ENCODE peak calls at places on chromosomes 12 and 14, in four cellular contexts. One of them, this sample, is unnamed.

GRCh38 chr12:18171571-18171970 is 81.6 kb upstream of the RERGL start:
- DNase-seq in WTC11: no peak
- DNase-seq in GM12878: no peak
- DNase-seq in HepG2: no peak
- DNase-seq in this sample: no peak

GRCh38 chr14:98137626-98138025 is 1134.4 kb downstream of the BCL11B start:
- DNase-seq in WTC11: no peak
- DNase-seq in GM12878: no peak
- DNase-seq in HepG2: no peak
- DNase-seq in this sample: no peak

GRCh38 chr12:59070534-59070933 is 150.2 kb upstream of the LRIG3 start:
- DNase-seq in WTC11: no peak
- DNase-seq in GM12878: no peak
- DNase-seq in HepG2: no peak
- DNase-seq in this sample: no peak

GRCh38 chr12:51678086-51678724 is 87.2 kb downstream of the SCN8A start:
- DNase-seq in GM12878: no peak
- DNase-seq in HepG2: peak
- DNase-seq in WTC11: peak
- DNase-seq in this sample: peak

GRCh38 chr12:48681416-48681737 is 661 bp downstream of the KANSL2 start:
- DNase-seq in WTC11: no peak
- DNase-seq in HepG2: peak
- DNase-seq in GM12878: no peak
- DNase-seq in this sample: no peak

GRCh38 chr12:23139026-23139425 is 514.1 kb downstream of the ETNK1 start:
- DNase-seq in GM12878: no peak
- DNase-seq in HepG2: no peak
- DNase-seq in WTC11: no peak
- DNase-seq in this sample: no peak

GRCh38 chr12:98973395-98973794 is 328.3 kb downstream of the APAF1 start:
- DNase-seq in GM12878: no peak
- DNase-seq in WTC11: no peak
- DNase-seq in HepG2: no peak
- DNase-seq in this sample: no peak

GRCh38 chr12:124754949-124755800 is 108.5 kb downstream of the SCARB1 start:
- DNase-seq in GM12878: no peak
- DNase-seq in HepG2: no peak
- DNase-seq in WTC11: peak
- DNase-seq in this sample: no peak

GRCh38 chr14:22846811-22847307 is 10.5 kb downstream of the MMP14 start:
- DNase-seq in WTC11: no peak
- DNase-seq in GM12878: no peak
- DNase-seq in HepG2: no peak
- DNase-seq in this sample: no peak

GRCh38 chr14:56703947-56704346 is 106.3 kb downstream of the OTX2 start:
- DNase-seq in HepG2: no peak
- DNase-seq in GM12878: no peak
- DNase-seq in WTC11: peak
- DNase-seq in this sample: no peak

GRCh38 chr14:93002049-93002448 is 79.1 kb downstream of the CHGA start:
- DNase-seq in GM12878: no peak
- DNase-seq in WTC11: no peak
- DNase-seq in HepG2: no peak
- DNase-seq in this sample: no peak

GRCh38 chr12:7961395-7962188 is 25.6 kb upstream of the SLC2A3 start:
- DNase-seq in GM12878: no peak
- DNase-seq in WTC11: no peak
- DNase-seq in HepG2: no peak
- DNase-seq in this sample: no peak

GRCh38 chr14:61188936-61189808 is 92.0 kb downstream of the TMEM30B start:
- DNase-seq in GM12878: no peak
- DNase-seq in WTC11: peak
- DNase-seq in HepG2: peak
- DNase-seq in this sample: peak

GRCh38 chr12:12890815-12891645 is at the start of gene GPRC5A:
- DNase-seq in WTC11: peak
- DNase-seq in HepG2: peak
- DNase-seq in GM12878: no peak
- DNase-seq in this sample: peak

GRCh38 chr12:118238888-118239287 is 103.0 kb downstream of the PEBP1 start:
- DNase-seq in GM12878: peak
- DNase-seq in WTC11: no peak
- DNase-seq in HepG2: no peak
- DNase-seq in this sample: no peak

GRCh38 chr14:104604461-104605449 is at the start of gene TMEM179:
- DNase-seq in GM12878: no peak
- DNase-seq in HepG2: peak
- DNase-seq in WTC11: peak
- DNase-seq in this sample: peak
- TF ChIP-seq NR2C2 in GM12878: no peak
- TF ChIP-seq NR2C2 in HepG2: no peak
- TF ChIP-seq NR2C2 in WTC11: no peak
- TF ChIP-seq NR2C2 in this sample: no peak

DNA sequence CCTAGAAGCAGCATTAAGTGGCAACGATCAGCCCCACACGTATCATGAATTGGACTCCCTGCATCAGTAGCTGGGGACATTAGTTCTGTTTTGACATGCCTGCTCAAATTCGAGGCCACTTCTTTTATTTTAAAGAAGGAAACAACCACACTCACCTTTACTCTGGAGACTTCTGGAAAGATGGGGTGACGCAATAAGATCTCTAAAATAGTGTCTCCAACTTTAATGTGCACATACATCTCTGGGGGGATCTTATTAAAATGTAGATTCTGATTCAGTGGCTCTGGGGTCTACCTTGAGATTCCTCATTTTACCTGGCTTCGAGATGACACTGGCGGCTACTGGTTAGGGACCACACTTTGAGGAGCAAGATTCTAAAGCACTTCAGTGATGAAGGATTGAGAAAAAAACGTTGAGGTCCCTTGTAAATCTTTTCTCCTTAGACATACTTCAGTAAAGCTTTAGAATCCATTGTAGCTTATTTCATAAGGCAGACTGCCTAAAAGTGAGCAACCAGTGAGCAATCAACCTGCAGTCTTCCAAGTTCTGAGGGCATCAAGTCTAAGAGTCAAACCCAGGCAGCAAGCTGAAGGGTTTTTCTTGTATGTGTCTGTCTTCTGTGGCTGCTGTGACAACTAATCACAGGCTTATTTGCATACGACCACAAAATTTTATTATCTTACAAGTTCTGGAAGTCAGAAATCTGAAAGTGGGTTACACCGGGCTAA is 718.6 kb upstream of the TBX3 start:
- DNase-seq in GM12878: no peak
- DNase-seq in WTC11: no peak
- DNase-seq in HepG2: no peak
- DNase-seq in this sample: no peak
- TF ChIP-seq USF2 in GM12878: no peak
- TF ChIP-seq USF2 in WTC11: no peak
- TF ChIP-seq USF2 in HepG2: no peak
- TF ChIP-seq USF2 in this sample: no peak

GRCh38 chr14:20986811-20987210 is 3.0 kb upstream of the METTL17 start:
- DNase-seq in GM12878: no peak
- DNase-seq in HepG2: peak
- DNase-seq in WTC11: no peak
- DNase-seq in this sample: peak
- TF ChIP-seq NR2C2 in GM12878: no peak
- TF ChIP-seq NR2C2 in HepG2: no peak
- TF ChIP-seq NR2C2 in WTC11: no peak
- TF ChIP-seq NR2C2 in this sample: no peak

GRCh38 chr12:55728932-55729591 is at the start of gene CD63:
- DNase-seq in WTC11: peak
- DNase-seq in HepG2: peak
- DNase-seq in GM12878: no peak
- DNase-seq in this sample: peak

GRCh38 chr12:55729592-55730446 is 1.0 kb upstream of the CD63 start:
- DNase-seq in GM12878: no peak
- DNase-seq in WTC11: peak
- DNase-seq in HepG2: peak
- DNase-seq in this sample: peak

GRCh38 chr12:55726911-55727310 is 1.9 kb downstream of the CD63 start:
- DNase-seq in HepG2: no peak
- DNase-seq in GM12878: no peak
- DNase-seq in WTC11: no peak
- DNase-seq in this sample: no peak

GRCh38 chr12:55727643-55728184 is 1.1 kb downstream of the CD63 start:
- DNase-seq in WTC11: no peak
- DNase-seq in GM12878: no peak
- DNase-seq in HepG2: no peak
- DNase-seq in this sample: peak

GRCh38 chr12:55728185-55728931 is 451 bp downstream of the CD63 start:
- DNase-seq in HepG2: no peak
- DNase-seq in WTC11: peak
- DNase-seq in GM12878: no peak
- DNase-seq in this sample: peak
- TF ChIP-seq USF2 in HepG2: no peak
- TF ChIP-seq USF2 in WTC11: no peak
- TF ChIP-seq USF2 in GM12878: no peak
- TF ChIP-seq USF2 in this sample: no peak

GRCh38 chr14:54625158-54625557 is 58.2 kb downstream of the SAMD4A start:
- DNase-seq in HepG2: no peak
- DNase-seq in GM12878: no peak
- DNase-seq in WTC11: no peak
- DNase-seq in this sample: no peak
- TF ChIP-seq NR2C2 in HepG2: no peak
- TF ChIP-seq NR2C2 in GM12878: no peak
- TF ChIP-seq NR2C2 in WTC11: no peak
- TF ChIP-seq NR2C2 in this sample: no peak

GRCh38 chr14:75562048-75562447 is 16.4 kb upstream of the FLVCR2 start:
- DNase-seq in WTC11: no peak
- DNase-seq in HepG2: no peak
- DNase-seq in GM12878: no peak
- DNase-seq in this sample: no peak
- TF ChIP-seq USF2 in WTC11: no peak
- TF ChIP-seq USF2 in HepG2: no peak
- TF ChIP-seq USF2 in GM12878: no peak
- TF ChIP-seq USF2 in this sample: no peak

DNA sequence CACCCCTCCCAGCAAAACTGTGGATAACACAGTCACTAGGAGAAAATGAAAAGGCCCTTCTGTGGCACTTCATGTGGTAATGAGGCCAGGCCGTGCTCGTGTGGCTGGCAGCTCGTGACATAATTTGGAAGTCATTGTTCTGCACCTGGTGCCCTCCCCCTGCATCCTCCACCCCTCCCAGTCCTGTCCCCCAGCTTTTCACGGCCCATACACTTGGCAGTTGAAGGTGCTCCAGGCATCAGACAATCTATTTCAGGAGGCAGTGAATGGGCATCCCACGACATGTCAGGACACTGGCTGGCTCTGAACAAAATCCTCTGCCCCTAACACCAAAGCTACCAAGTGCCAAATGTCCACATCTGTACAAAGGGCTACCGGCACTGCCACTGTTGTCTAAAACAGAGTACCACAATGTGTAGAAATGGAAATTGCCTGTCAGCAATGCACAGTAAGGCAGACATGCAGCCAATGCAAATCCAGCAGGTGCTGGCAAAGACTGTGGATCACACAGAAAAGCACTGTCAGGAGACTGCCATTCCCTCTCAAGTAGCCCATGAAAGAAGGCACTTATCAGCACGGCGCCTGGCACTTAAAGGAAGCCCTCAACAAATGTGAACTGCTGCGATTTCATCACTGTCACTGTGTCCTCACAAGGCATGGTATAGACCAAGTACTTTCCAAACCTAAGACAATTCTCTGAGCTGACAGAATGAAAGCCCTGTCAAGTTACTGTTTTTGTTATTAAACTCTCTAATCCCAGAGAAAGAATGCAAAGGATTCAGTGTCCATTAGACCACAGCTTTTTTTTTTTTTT is 39.1 kb downstream of the CORO1C start:
- DNase-seq in HepG2: no peak
- DNase-seq in WTC11: no peak
- DNase-seq in GM12878: no peak
- DNase-seq in this sample: peak
- TF ChIP-seq NR2C2 in HepG2: no peak
- TF ChIP-seq NR2C2 in WTC11: no peak
- TF ChIP-seq NR2C2 in GM12878: no peak
- TF ChIP-seq NR2C2 in this sample: peak

GRCh38 chr12:85803923-85804322 is 32.3 kb downstream of the RASSF9 start:
- DNase-seq in WTC11: no peak
- DNase-seq in GM12878: no peak
- DNase-seq in HepG2: no peak
- DNase-seq in this sample: no peak

GRCh38 chr12:85805654-85806053 is 30.6 kb downstream of the RASSF9 start:
- DNase-seq in WTC11: no peak
- DNase-seq in HepG2: no peak
- DNase-seq in GM12878: no peak
- DNase-seq in this sample: no peak

GRCh38 chr12:85807681-85808228 is 28.5 kb downstream of the RASSF9 start:
- DNase-seq in GM12878: no peak
- DNase-seq in HepG2: no peak
- DNase-seq in WTC11: no peak
- DNase-seq in this sample: no peak

GRCh38 chr12:85804663-85805062 is 31.5 kb downstream of the RASSF9 start:
- DNase-seq in GM12878: no peak
- DNase-seq in HepG2: no peak
- DNase-seq in WTC11: no peak
- DNase-seq in this sample: no peak

DNA sequence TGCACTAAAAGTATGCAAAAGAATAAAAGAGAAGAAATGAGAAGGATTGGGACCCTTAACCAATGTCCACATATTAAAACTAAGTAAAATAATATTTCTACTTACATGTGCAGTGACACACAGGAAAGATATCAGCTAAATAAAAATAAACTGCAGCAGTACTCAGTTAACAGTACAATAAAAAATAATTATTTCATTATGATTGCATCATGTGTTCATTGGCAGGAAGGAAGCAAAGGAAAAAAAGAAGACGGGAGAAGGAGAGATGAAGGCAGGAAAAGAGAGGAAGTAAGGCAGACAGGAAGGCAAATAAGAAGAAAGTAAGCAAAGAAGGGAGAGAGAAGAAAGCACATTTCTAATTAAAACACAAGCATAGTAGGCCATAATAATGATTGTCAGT is 33.0 kb downstream of the RASSF9 start:
- DNase-seq in HepG2: no peak
- DNase-seq in WTC11: no peak
- DNase-seq in GM12878: no peak
- DNase-seq in this sample: no peak
- TF ChIP-seq USF2 in HepG2: no peak
- TF ChIP-seq USF2 in WTC11: no peak
- TF ChIP-seq USF2 in GM12878: no peak
- TF ChIP-seq USF2 in this sample: no peak

DNA sequence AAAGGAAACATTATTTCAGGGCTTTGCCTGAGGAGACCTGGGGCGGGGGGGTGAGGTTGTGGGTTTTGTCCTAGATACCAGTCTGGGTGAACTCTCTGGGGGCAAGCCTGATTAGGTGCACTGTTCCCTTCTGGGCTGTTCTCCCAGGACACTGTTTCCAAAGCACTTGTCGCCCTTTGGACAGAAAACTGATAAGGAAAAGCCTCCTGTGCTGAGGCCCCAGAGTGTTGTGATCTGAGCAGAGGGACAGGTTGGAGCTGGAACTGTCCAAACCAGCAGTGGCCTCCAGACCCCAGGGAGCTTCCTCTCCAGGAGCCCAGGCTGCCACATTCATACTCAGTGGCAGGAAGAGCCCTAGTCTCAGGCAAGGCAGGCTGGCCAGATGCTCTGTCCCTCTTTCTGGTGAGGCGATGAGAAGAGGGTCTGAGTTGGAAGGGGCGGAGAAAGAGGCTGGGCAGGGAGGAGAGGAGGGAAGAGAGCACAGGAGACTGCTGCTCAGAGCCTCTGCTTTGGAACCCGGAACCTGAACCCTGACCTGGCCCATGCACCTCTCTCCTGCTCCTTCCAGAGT is 1.9 kb downstream of the GALNT16 start:
- DNase-seq in GM12878: no peak
- DNase-seq in HepG2: peak
- DNase-seq in WTC11: no peak
- DNase-seq in this sample: no peak
- TF ChIP-seq NR2C2 in GM12878: no peak
- TF ChIP-seq NR2C2 in HepG2: no peak
- TF ChIP-seq NR2C2 in WTC11: no peak
- TF ChIP-seq NR2C2 in this sample: no peak

This sample was measured in K562.